ENCODE peak calls at places on chromosomes 1 and 21, in four cellular contexts. S is fibroblast of the conjunctiva, O is breast epithelium, N is WTC11. R is an unnamed sample.

GRCh38 chr1:29749546-29749945 is 513.2 kb downstream of the PTPRU start:
- DNase-seq in S (no peak), N (no peak), O (no peak), R (peak; percentile 2)

GRCh38 chr1:163401211-163401610 is 79.5 kb downstream of the NUF2 start:
- DNase-seq in O (no peak), N (no peak), S (no peak), R (no peak)

GRCh38 chr1:221336141-221336540 is 405.7 kb downstream of the DUSP10 start:
- DNase-seq in O (no peak), S (no peak), N (no peak), R (no peak)

GRCh38 chr21:44972301-44972814 is 32.5 kb downstream of the SLX9 start:
- DNase-seq in N (peak; percentile 45), S (no peak), O (no peak), R (no peak)

GRCh38 chr1:81228926-81229325 is 571.8 kb upstream of the ADGRL2 start:
- DNase-seq in O (no peak), S (no peak), N (no peak), R (no peak)

GRCh38 chr1:1272341-1273151 is 1.1 kb downstream of the UBE2J2 start:
- DNase-seq in S (no peak), O (peak; percentile 60), N (peak; percentile 11), R (no peak)

GRCh38 chr1:212232020-212232570 is 53.1 kb upstream of the PPP2R5A start:
- DNase-seq in S (no peak), N (no peak), O (no peak), R (no peak)

GRCh38 chr1:82969340-82969739 is 1029.6 kb downstream of the TTLL7 start:
- DNase-seq in S (no peak), N (no peak), O (no peak), R (no peak)

GRCh38 chr1:198220428-198220827 is 63.6 kb downstream of the NEK7 start:
- DNase-seq in O (no peak), N (no peak), S (peak; percentile 70), R (no peak)

GRCh38 chr1:206467915-206468314 is 2.4 kb upstream of the IKBKE start:
- DNase-seq in O (no peak), S (no peak), N (no peak), R (no peak)

GRCh38 chr1:204726478-204726877 is 40.9 kb upstream of the LRRN2 start:
- DNase-seq in N (no peak), S (no peak), O (no peak), R (peak; percentile 17)

GRCh38 chr1:45926302-45926701 is 122.9 kb downstream of the MAST2 start:
- DNase-seq in S (no peak), N (no peak), O (no peak), R (no peak)

GRCh38 chr1:180842052-180842451 is 70.6 kb upstream of the KIAA1614 start:
- DNase-seq in N (no peak), O (no peak), S (peak; percentile 35), R (no peak)

GRCh38 chr1:64330839-64331238 is 127.4 kb downstream of the UBE2U start:
- DNase-seq in N (no peak), S (no peak), O (no peak), R (no peak)

GRCh38 chr1:25587290-25587689 is 29.3 kb upstream of the MAN1C1 start:
- DNase-seq in S (no peak), N (no peak), O (no peak), R (no peak)

GRCh38 chr1:116001739-116002487 is 25.6 kb downstream of the SLC22A15 start:
- DNase-seq in O (no peak), S (no peak), N (no peak), R (no peak)

GRCh38 chr1:116902027-116902426 is 7.7 kb upstream of the PTGFRN start:
- DNase-seq in S (no peak), N (no peak), O (no peak), R (no peak)

GRCh38 chr1:43666608-43667007 is 16.7 kb downstream of the KDM4A start:
- DNase-seq in N (no peak), S (no peak), O (no peak), R (no peak)

GRCh38 chr1:93751391-93752250 is 70.0 kb upstream of the BCAR3 start:
- DNase-seq in S (no peak), N (no peak), O (peak; percentile 69), R (no peak)

GRCh38 chr1:41850029-41850428 is 68.7 kb downstream of the HIVEP3 start:
- DNase-seq in O (no peak), N (no peak), S (no peak), R (no peak)

GRCh38 chr1:59473813-59474212 is 176.9 kb downstream of the FGGY start:
- DNase-seq in O (no peak), N (no peak), S (no peak), R (no peak)

GRCh38 chr1:13228343-13228781 is 2.4 kb upstream of the PRAMEF18 start:
- DNase-seq in O (peak; percentile 17), S (no peak), N (peak; percentile 16), R (no peak)

GRCh38 chr1:23010734-23011449 is 4.8 kb downstream of the TEX46 start:
- DNase-seq in S (peak; percentile 14), N (no peak), O (no peak), R (no peak)

GRCh38 chr1:1781526-1781903 is 3.2 kb upstream of the NADK start:
- DNase-seq in N (no peak), S (no peak), O (no peak), R (no peak)

GRCh38 chr21:29293495-29293894 is 5.2 kb upstream of the BACH1 start:
- DNase-seq in N (no peak), O (no peak), S (no peak), R (no peak)

GRCh38 chr21:38219049-38219628 is 37.7 kb upstream of the KCNJ15 start:
- DNase-seq in O (peak; percentile 41), N (peak; percentile 76), S (peak; percentile 61), R (peak; percentile 64)

GRCh38 chr1:212044851-212045250 is 9.3 kb downstream of the DTL start:
- DNase-seq in O (no peak), N (no peak), S (no peak), R (no peak)

GRCh38 chr1:184695023-184695422 is 59.6 kb downstream of the EDEM3 start:
- DNase-seq in S (no peak), N (no peak), O (no peak), R (no peak)

GRCh38 chr1:116105996-116106395 is 5.2 kb upstream of the MAB21L3 start:
- DNase-seq in N (no peak), S (no peak), O (no peak), R (no peak)

GRCh38 chr1:16296643-16297042 is 55.6 kb downstream of the FBXO42 start:
- DNase-seq in O (no peak), N (no peak), S (no peak), R (no peak)

GRCh38 chr1:163013826-163014600 is 55.1 kb upstream of the RGS4 start:
- DNase-seq in O (no peak), N (no peak), S (no peak), R (no peak)

GRCh38 chr1:41649445-41650175 is 165.1 kb upstream of the EDN2 start:
- DNase-seq in N (no peak), O (no peak), S (no peak), R (no peak)

GRCh38 chr1:20153000-20153418 is 13.9 kb downstream of the PLA2G2F start:
- DNase-seq in O (peak; percentile 44), N (peak; percentile 44), S (no peak), R (no peak)

GRCh38 chr1:235648954-235649721 is 446 bp downstream of the GNG4 start:
- DNase-seq in O (peak; percentile 27), S (no peak), N (peak; percentile 80), R (peak; percentile 85)

GRCh38 chr1:110746644-110747259 is 72.0 kb upstream of the KCNA3 start:
- DNase-seq in S (peak; percentile 5), N (peak; percentile 75), O (no peak), R (peak; percentile 74)

GRCh38 chr1:29811247-29811646 is 574.9 kb downstream of the PTPRU start:
- DNase-seq in O (no peak), N (no peak), S (no peak), R (peak; percentile 15)

R was measured in ecto neural progenitor cell.